ENCODE peak calls at places on chromosomes 2 and 18, in ten cellular contexts. A, U, T, B, Y, Z, K, L, X and I are unnamed samples.

GRCh38 chr2:219158586-219158985 is 2.0 kb downstream of the NHEJ1 start:
- DNase-seq in Z (no peak), A (no peak), U (no peak), X (no peak), Y (no peak), L (no peak), B (no peak), T (no peak), K (no peak), I (peak; percentile 12)

GRCh38 chr2:104868081-104868806 is 14.3 kb downstream of the POU3F3 start:
- DNase-seq in L (no peak), U (no peak), X (no peak), B (no peak), K (no peak), Z (no peak), A (no peak), T (no peak), Y (peak; percentile 61), I (no peak)

GRCh38 chr18:64929026-64929425 is 780.1 kb upstream of the LINC00305 start:
- DNase-seq in Y (no peak), B (no peak), L (no peak), Z (no peak), A (no peak), K (no peak), T (no peak), X (no peak), U (no peak), I (no peak)

GRCh38 chr2:28134262-28134812 is 243.8 kb downstream of the BABAM2 start:
- DNase-seq in T (no peak), B (no peak), X (peak; percentile 65), U (no peak), Z (peak; percentile 75), A (no peak), K (no peak), Y (peak; percentile 37), L (no peak), I (no peak)

GRCh38 chr2:145184741-145185671 is 665.1 kb upstream of the ZEB2 start:
- DNase-seq in Z (no peak), L (no peak), X (no peak), B (no peak), A (no peak), U (peak; percentile 23), K (peak; percentile 72), T (no peak), Y (no peak), I (peak; percentile 75)

GRCh38 chr2:210553371-210553770 is 3.0 kb upstream of the CPS1 start:
- DNase-seq in U (peak; percentile 5), X (no peak), T (no peak), A (no peak), L (no peak), B (no peak), Y (no peak), K (no peak), Z (no peak), I (no peak)

GRCh38 chr2:142819411-142819810 is 58.1 kb upstream of the KYNU start:
- DNase-seq in L (no peak), Z (no peak), A (no peak), X (no peak), Y (no peak), B (no peak), T (no peak), K (no peak), U (no peak), I (no peak)

GRCh38 chr2:148998162-148998830 is 40.2 kb upstream of the LYPD6B start:
- DNase-seq in Z (no peak), B (no peak), T (no peak), A (no peak), K (no peak), X (no peak), Y (no peak), U (no peak), L (no peak), I (no peak)